ENCODE peak calls at places on chromosomes 12 and 14, in seven cellular contexts. P, T, Y, O, Q, N and L are unnamed samples.

GRCh38 chr12:116425256-116426193 is 133.7 kb upstream of the MAP1LC3B2 start:
- DNase-seq in P (no peak), T (no peak), Y (no peak), O (no peak), Q (no peak), N (no peak), L (no peak)

GRCh38 chr12:19125325-19125724 is 4.2 kb upstream of the PLEKHA5 start:
- DNase-seq in P (no peak), T (no peak), Y (no peak), O (no peak), Q (no peak), N (no peak), L (no peak)

GRCh38 chr14:90348270-90348669 is 16.5 kb upstream of the NRDE2 start:
- DNase-seq in P (no peak), T (no peak), Y (no peak), O (no peak), Q (no peak), N (no peak), L (no peak)

GRCh38 chr12:95117178-95117599 is 43.8 kb upstream of the NR2C1 start:
- DNase-seq in P (peak), T (peak), Y (peak), O (peak), Q (peak), N (peak), L (no peak)

GRCh38 chr12:47767197-47767724 is 5.8 kb upstream of the SLC48A1 start:
- DNase-seq in P (peak), T (no peak), Y (no peak), O (peak), Q (peak), N (peak), L (no peak)

GRCh38 chr12:103803847-103804246 is 37.2 kb downstream of the NT5DC3 start:
- DNase-seq in P (no peak), T (no peak), Y (no peak), O (no peak), Q (no peak), N (no peak), L (no peak)

GRCh38 chr14:72745991-72746980 is 147.6 kb downstream of the DPF3 start:
- DNase-seq in P (no peak), T (peak), Y (no peak), O (no peak), Q (no peak), N (peak), L (peak)

GRCh38 chr12:3123729-3124128 is 46.5 kb downstream of the TSPAN9 start:
- DNase-seq in P (no peak), T (no peak), Y (no peak), O (no peak), Q (no peak), N (peak), L (no peak)

GRCh38 chr12:54009171-54010052 is 627 bp downstream of the HOXC8 start:
- DNase-seq in P (no peak), T (no peak), Y (no peak), O (no peak), Q (no peak), N (no peak), L (no peak)

GRCh38 chr12:12482150-12482761 is 80.4 kb downstream of the DUSP16 start:
- DNase-seq in P (no peak), T (no peak), Y (no peak), O (no peak), Q (peak), N (no peak), L (no peak)

GRCh38 chr14:96083667-96084320 is 44.6 kb downstream of the C14orf132 start:
- DNase-seq in P (no peak), T (no peak), Y (no peak), O (peak), Q (no peak), N (no peak), L (no peak)

GRCh38 chr12:4962539-4963486 is 53.1 kb downstream of the KCNA1 start:
- DNase-seq in P (no peak), T (no peak), Y (peak), O (no peak), Q (no peak), N (no peak), L (no peak)

GRCh38 chr12:40971911-40972310 is 216.2 kb upstream of the PDZRN4 start:
- DNase-seq in P (no peak), T (no peak), Y (no peak), O (no peak), Q (no peak), N (peak), L (no peak)

GRCh38 chr12:6069452-6070093 is 54.9 kb downstream of the VWF start:
- DNase-seq in P (peak), T (peak), Y (no peak), O (no peak), Q (no peak), N (peak), L (no peak)

GRCh38 chr12:122117979-122118378 is 39.4 kb downstream of the MLXIP start:
- DNase-seq in P (no peak), T (no peak), Y (no peak), O (no peak), Q (no peak), N (no peak), L (no peak)

GRCh38 chr14:25090716-25091454 is 40.9 kb upstream of the STXBP6 start:
- DNase-seq in P (no peak), T (no peak), Y (peak), O (peak), Q (no peak), N (peak), L (no peak)

GRCh38 chr14:61108742-61109141 is 127.7 kb downstream of the SLC38A6 start:
- DNase-seq in P (no peak), T (no peak), Y (no peak), O (no peak), Q (no peak), N (peak), L (no peak)

GRCh38 chr14:60247994-60248696 is 876 bp upstream of the PPM1A start:
- DNase-seq in P (peak), T (peak), Y (peak), O (peak), Q (peak), N (peak), L (peak)

GRCh38 chr12:108046633-108047032 is 82.5 kb upstream of the WSCD2 start:
- DNase-seq in P (no peak), T (no peak), Y (no peak), O (no peak), Q (no peak), N (no peak), L (no peak)

GRCh38 chr14:68730811-68731425 is 61.9 kb downstream of the ZFP36L1 start:
- DNase-seq in P (no peak), T (no peak), Y (peak), O (no peak), Q (no peak), N (no peak), L (no peak)

GRCh38 chr14:27015046-27015445 is 417.2 kb upstream of the NOVA1 start:
- DNase-seq in P (no peak), T (no peak), Y (no peak), O (no peak), Q (no peak), N (no peak), L (no peak)